ENCODE peak calls at places on chromosomes 13 and 19, in four cellular contexts. L, H, W and I are unnamed samples.

GRCh38 chr13:95137096-95137495 is 164.2 kb downstream of the ABCC4 start:
- DNase-seq in L (no peak), H (no peak), W (no peak), I (no peak)

GRCh38 chr19:16461630-16462051 is 10.1 kb downstream of the EPS15L1 start:
- DNase-seq in L (no peak), H (no peak), W (no peak), I (no peak)

GRCh38 chr13:105937451-105937850 is 598.0 kb downstream of the EFNB2 start:
- DNase-seq in L (no peak), H (no peak), W (no peak), I (no peak)

GRCh38 chr13:73284475-73284874 is 225.7 kb downstream of the KLF5 start:
- DNase-seq in L (no peak), H (no peak), W (no peak), I (no peak)

GRCh38 chr13:106691861-106692260 is 123.9 kb upstream of the ARGLU1 start:
- DNase-seq in L (no peak), H (no peak), W (no peak), I (no peak)

GRCh38 chr19:19372656-19373416 is 32.6 kb upstream of the GATAD2A start:
- DNase-seq in L (no peak), H (no peak), W (no peak), I (peak)

GRCh38 chr13:87941244-87941643 is 270.1 kb downstream of the SLITRK5 start:
- DNase-seq in L (no peak), H (no peak), W (no peak), I (no peak)

GRCh38 chr13:84961023-84961422 is 838.2 kb downstream of the SLITRK6 start:
- DNase-seq in L (no peak), H (no peak), W (no peak), I (peak)

GRCh38 chr13:48633695-48634094 is 20.0 kb upstream of the CYSLTR2 start:
- DNase-seq in L (no peak), H (no peak), W (no peak), I (no peak)

DNA sequence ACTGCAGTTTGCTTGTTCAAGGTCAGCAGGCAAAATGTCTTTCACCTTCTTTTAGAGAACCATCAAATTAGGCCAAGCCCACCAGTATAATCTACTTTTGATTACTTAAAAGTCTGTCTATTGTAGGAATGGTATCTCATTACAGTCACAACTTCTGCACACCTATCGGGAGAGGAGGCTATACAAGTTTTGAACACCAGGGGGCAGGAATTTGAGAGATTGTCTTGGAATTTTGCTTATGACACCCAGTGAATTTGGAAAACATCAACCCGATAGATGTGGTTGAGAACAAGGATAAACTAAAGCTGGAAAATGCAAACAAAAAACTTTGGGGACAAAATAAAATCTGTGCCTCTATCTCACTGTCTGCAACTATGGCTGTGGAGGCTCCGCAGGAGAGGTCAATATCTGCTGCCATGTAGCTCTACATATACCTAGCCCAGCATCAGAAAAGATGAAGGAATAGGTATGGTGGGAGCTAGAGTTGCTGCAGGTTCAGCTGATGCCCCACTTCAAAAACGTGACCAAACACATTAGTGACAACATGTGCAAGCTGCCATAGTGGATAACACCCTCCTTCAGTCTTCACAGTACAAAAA is 1299.2 kb upstream of the SPRY2 start:
- DNase-seq in L (no peak), H (no peak), W (no peak), I (no peak)
- TF ChIP-seq CTCF in L (no peak), H (peak), W (peak), I (peak)

DNA sequence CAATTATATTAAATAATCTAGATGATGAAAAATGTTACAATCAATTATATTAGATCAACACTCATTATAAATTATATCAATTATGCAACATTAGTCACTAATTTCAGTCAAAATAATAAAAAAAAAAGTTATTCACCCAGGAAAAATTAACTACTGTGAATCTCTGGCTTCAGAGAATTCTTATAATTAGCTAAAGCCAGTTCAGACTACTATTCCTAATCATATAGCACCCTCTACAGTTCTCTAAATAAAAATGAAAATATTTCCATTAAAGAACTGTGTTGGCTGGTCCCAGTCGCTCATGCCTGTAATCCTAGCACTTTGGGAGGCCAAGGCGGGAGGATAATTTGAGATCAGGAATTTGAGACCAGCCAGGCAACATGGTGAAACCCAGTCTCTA is 33.0 kb downstream of the XPO4 start:
- DNase-seq in L (no peak), H (no peak), W (no peak), I (no peak)
- TF ChIP-seq CTCF in L (no peak), H (no peak), W (no peak), I (no peak)

GRCh38 chr13:79051472-79051871 is 354.6 kb downstream of the RBM26 start:
- DNase-seq in L (no peak), H (no peak), W (no peak), I (no peak)

GRCh38 chr13:79062291-79062690 is 343.8 kb downstream of the RBM26 start:
- DNase-seq in L (no peak), H (no peak), W (no peak), I (no peak)

GRCh38 chr13:79060216-79060615 is 345.8 kb downstream of the RBM26 start:
- DNase-seq in L (no peak), H (no peak), W (no peak), I (no peak)

DNA sequence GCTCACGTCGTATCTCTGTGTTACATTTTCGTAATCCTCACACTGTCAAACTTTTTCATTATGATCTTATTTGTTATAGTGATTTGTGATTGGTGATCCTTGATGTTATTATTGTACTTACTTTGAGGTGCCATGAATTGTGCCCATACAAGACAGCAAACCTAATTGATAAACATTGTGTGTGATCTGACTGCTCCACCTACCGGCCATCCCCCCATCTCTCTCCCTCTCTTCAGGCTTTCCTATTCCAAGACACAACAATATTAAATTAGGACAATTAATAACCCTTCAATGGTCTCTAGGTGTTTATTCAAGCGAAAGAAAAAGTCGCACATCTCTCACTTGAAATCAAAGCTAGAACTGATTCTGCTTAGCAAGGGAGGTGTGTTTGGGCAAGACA is 349.3 kb downstream of the RBM26 start:
- DNase-seq in L (no peak), H (no peak), W (no peak), I (no peak)
- TF ChIP-seq CTCF in L (no peak), H (no peak), W (no peak), I (no peak)

DNA sequence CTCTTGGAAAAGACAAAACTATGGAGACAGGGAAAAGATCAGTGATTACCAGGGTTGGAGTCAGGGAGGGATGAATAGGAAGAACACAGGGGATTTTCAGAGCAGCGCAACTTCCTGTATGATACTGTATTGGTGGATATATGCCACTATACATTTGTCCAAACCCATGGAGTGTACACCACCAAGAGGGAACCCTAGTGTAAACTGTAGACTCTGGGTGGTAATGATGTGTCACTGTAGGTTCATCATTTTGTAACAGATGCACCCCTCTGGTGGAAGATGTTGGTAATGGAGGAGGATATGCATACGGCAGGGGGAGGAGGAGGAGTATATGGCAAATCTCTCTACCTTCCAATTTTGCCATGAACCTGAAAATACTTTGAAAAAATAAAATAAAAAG is 68.1 kb downstream of the UFM1 start:
- DNase-seq in L (no peak), H (no peak), W (no peak), I (no peak)
- TF ChIP-seq CTCF in L (no peak), H (no peak), W (peak), I (no peak)

GRCh38 chr19:4494691-4495064 is 22.6 kb downstream of the HDGFL2 start:
- DNase-seq in L (no peak), H (no peak), W (no peak), I (no peak)

GRCh38 chr19:4496304-4496703 is 22.0 kb downstream of the PLIN4 start:
- DNase-seq in L (no peak), H (no peak), W (no peak), I (no peak)

GRCh38 chr19:4493929-4494690 is 22.0 kb downstream of the HDGFL2 start:
- DNase-seq in L (no peak), H (no peak), W (no peak), I (no peak)

GRCh38 chr19:4493104-4493928 is 21.2 kb downstream of the HDGFL2 start:
- DNase-seq in L (no peak), H (no peak), W (no peak), I (no peak)

DNA sequence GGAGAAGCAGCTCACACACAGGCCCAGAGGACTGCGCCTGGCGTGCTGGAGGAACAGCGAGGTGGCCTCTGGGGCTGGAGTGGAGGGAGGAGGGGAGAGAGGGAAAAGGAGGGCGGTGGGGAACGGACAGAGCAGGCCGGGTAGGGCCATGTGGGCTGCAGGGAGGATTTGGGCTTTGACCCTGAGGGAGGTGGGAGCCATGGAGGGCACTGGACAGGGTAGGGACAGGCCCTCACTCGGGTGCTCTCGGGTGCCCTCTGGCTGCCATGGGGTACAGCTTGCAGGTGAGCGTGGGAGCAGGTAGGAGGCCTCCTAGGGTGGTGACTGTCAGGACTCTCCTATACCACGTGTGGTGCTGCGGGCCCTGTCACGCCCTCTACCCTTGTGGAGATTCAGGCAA is 22.8 kb downstream of the PLIN4 start:
- DNase-seq in L (no peak), H (no peak), W (no peak), I (no peak)
- TF ChIP-seq CTCF in L (no peak), H (no peak), W (peak), I (no peak)

GRCh38 chr13:113742000-113742441 is 17.0 kb upstream of the TMEM255B start:
- DNase-seq in L (no peak), H (peak), W (no peak), I (peak)
- TF ChIP-seq CTCF in L (no peak), H (no peak), W (peak), I (no peak)

GRCh38 chr13:101475536-101475935 is 23.1 kb downstream of the ITGBL1 start:
- DNase-seq in L (no peak), H (no peak), W (no peak), I (no peak)

GRCh38 chr13:101473458-101473857 is 21.0 kb downstream of the ITGBL1 start:
- DNase-seq in L (no peak), H (no peak), W (no peak), I (no peak)

DNA sequence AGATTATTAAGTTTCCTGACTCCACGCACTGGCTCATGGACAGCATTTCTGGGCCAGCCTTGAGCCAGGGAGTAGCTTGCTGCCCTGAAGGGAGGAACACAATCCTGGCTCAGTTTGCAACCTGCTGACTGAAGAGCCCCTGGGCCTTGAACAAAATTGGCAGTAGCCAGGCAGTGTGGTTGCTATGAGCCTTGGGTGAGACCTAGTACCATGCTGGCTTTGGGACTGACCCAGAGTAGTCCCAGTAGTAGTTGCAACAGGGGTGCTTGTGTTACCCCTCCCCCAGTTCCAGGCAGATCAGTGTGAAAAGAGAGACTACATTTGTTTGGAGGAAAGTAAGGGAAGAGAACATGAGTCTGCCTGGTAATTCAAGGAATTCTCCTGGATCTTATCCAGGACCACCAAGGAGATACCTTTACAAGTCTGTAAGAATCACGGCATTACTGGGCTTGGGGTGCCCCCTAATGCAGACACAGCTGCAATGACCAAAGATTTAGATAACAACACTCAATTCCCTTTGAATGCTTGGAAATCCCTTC is 22.0 kb downstream of the ITGBL1 start:
- DNase-seq in L (peak), H (no peak), W (no peak), I (no peak)
- TF ChIP-seq CTCF in L (no peak), H (no peak), W (peak), I (no peak)

GRCh38 chr19:35155441-35155840 is 906 bp downstream of the FXYD5 start:
- DNase-seq in L (no peak), H (no peak), W (no peak), I (no peak)

GRCh38 chr19:35151273-35152065 is 3.1 kb upstream of the FXYD5 start:
- DNase-seq in L (no peak), H (no peak), W (no peak), I (no peak)

GRCh38 chr19:35154535-35155406 is at the start of gene FXYD5:
- DNase-seq in L (no peak), H (no peak), W (no peak), I (peak)

GRCh38 chr19:35155981-35156672 is 1.6 kb downstream of the FXYD5 start:
- DNase-seq in L (no peak), H (no peak), W (no peak), I (no peak)

GRCh38 chr19:35153701-35154534 is 617 bp upstream of the FXYD5 start:
- DNase-seq in L (no peak), H (peak), W (no peak), I (no peak)
- TF ChIP-seq CTCF in L (peak), H (peak), W (peak), I (peak)

GRCh38 chr13:27424246-27425150 is at the start of gene GTF3A:
- DNase-seq in L (peak), H (peak), W (peak), I (peak)
- TF ChIP-seq CTCF in L (no peak), H (no peak), W (no peak), I (no peak)